ENCODE peak calls at places on chromosomes 13 and 19, in four cellular contexts. J is GM12878, K is SK-N-SH, U is K562. P is an unnamed sample.

GRCh38 chr19:30236006-30236405 is 136.2 kb upstream of the ZNF536 start:
- DNase-seq in J (no peak), K (peak), U (no peak), P (no peak)

GRCh38 chr13:32116210-32116609 is 84.6 kb downstream of the FRY start:
- DNase-seq in U (no peak), J (no peak), K (no peak), P (no peak)

GRCh38 chr19:39372047-39372802 is 18.7 kb downstream of the PAF1 start:
- DNase-seq in K (no peak), U (no peak), J (no peak), P (no peak)

GRCh38 chr19:43584484-43584883 is 8.9 kb downstream of the PINLYP start:
- DNase-seq in U (no peak), J (no peak), K (no peak), P (no peak)

GRCh38 chr13:70703755-70704154 is 595.5 kb upstream of the KLHL1 start:
- DNase-seq in J (no peak), U (no peak), K (no peak), P (no peak)

GRCh38 chr19:15432018-15432494 is 13.3 kb upstream of the AKAP8L start:
- DNase-seq in U (peak), K (peak), J (no peak), P (peak)

GRCh38 chr13:34322416-34323074 is 504.6 kb downstream of the RFC3 start:
- DNase-seq in J (no peak), U (no peak), K (no peak), P (no peak)

GRCh38 chr13:41061914-41062837 is 867 bp downstream of the WBP4 start:
- DNase-seq in U (peak), J (no peak), K (no peak), P (peak)

GRCh38 chr19:58563034-58563573 is 4.7 kb upstream of the UBE2M start:
- DNase-seq in J (no peak), K (peak), U (no peak), P (no peak)

GRCh38 chr13:99119686-99120085 is 81.0 kb upstream of the UBAC2 start:
- DNase-seq in J (no peak), U (no peak), K (no peak), P (peak)

GRCh38 chr13:62663767-62664166 is 1248.1 kb upstream of the PCDH20 start:
- DNase-seq in K (no peak), U (no peak), J (no peak), P (no peak)

GRCh38 chr13:24456396-24456795 is 56.2 kb downstream of the PARP4 start:
- DNase-seq in K (no peak), U (no peak), J (no peak), P (no peak)

GRCh38 chr19:28519218-28519779 is 693.7 kb downstream of the UQCRFS1 start:
- DNase-seq in U (no peak), K (no peak), J (no peak), P (no peak)

GRCh38 chr13:105587786-105588185 is 947.7 kb downstream of the EFNB2 start:
- DNase-seq in J (no peak), K (no peak), U (no peak), P (peak)

GRCh38 chr19:50723069-50723468 is at the start of gene CLEC11A:
- DNase-seq in J (no peak), K (no peak), U (no peak), P (no peak)

GRCh38 chr13:73715910-73716257 is 418.3 kb downstream of the KLF12 start:
- DNase-seq in U (no peak), K (no peak), J (no peak), P (no peak)

GRCh38 chr19:3479177-3479818 is 1.0 kb downstream of the SMIM24 start:
- DNase-seq in J (no peak), U (peak), K (peak), P (no peak)

GRCh38 chr13:98240974-98241373 is 63.9 kb upstream of the RNF113B start:
- DNase-seq in K (no peak), U (no peak), J (no peak), P (no peak)

GRCh38 chr13:109348514-109349340 is 437.7 kb downstream of the IRS2 start:
- DNase-seq in U (no peak), K (no peak), J (no peak), P (no peak)

GRCh38 chr19:52922841-52923781 is at the start of gene ZNF888:
- DNase-seq in U (peak), J (peak), K (peak), P (no peak)

GRCh38 chr19:50002386-50002960 is 22.7 kb downstream of the VRK3 start:
- DNase-seq in U (no peak), J (no peak), K (no peak), P (no peak)

GRCh38 chr13:30381049-30381448 is 41.2 kb upstream of the UBE2L5 start:
- DNase-seq in K (no peak), J (no peak), U (no peak), P (no peak)

GRCh38 chr19:3737487-3738205 is 23.8 kb downstream of the APBA3 start:
- DNase-seq in U (no peak), J (no peak), K (no peak), P (no peak)

GRCh38 chr13:44273991-44274810 is 99.4 kb upstream of the SERP2 start:
- DNase-seq in J (no peak), K (no peak), U (no peak), P (no peak)

GRCh38 chr19:8638078-8638619 is 7.7 kb downstream of the NFILZ start:
- DNase-seq in K (no peak), U (no peak), J (no peak), P (peak)

GRCh38 chr19:42252365-42253244 is 2.3 kb downstream of the ERF start:
- DNase-seq in U (no peak), J (no peak), K (peak), P (peak)

GRCh38 chr19:42316223-42317211 is 3.4 kb downstream of the TMEM145 start:
- DNase-seq in K (peak), J (peak), U (peak), P (peak)

GRCh38 chr19:54188224-54188871 is 1.0 kb downstream of the MBOAT7 start:
- DNase-seq in U (peak), K (no peak), J (no peak), P (peak)

GRCh38 chr13:78102121-78102677 is 183.6 kb upstream of the EDNRB start:
- DNase-seq in U (no peak), J (peak), K (no peak), P (no peak)

GRCh38 chr19:54209058-54209747 is 8.5 kb downstream of the RPS9 start:
- DNase-seq in U (peak), K (peak), J (no peak), P (peak)

GRCh38 chr19:13827656-13828055 is 32.4 kb downstream of the ZSWIM4 start:
- DNase-seq in J (no peak), K (no peak), U (no peak), P (peak)

DNA sequence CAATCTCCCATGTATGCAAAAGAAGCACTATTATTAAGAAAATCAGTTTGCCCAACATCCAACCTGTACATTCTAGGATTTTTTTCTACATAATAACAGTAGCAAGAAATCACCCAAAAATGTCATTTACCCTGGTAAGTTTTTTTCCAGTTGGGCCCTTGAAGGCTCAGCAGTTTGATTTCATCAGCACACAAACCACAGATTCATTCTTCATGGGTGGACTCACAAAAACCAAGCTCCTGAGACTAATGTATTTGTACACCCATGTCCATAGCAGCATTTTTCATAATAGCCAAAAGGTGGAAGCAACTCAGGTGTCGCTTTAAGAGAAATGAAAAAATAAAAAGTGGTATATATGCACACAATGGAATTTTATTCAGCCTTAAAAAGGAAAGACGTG is 210.1 kb downstream of the TBC1D4 start:
- DNase-seq in J (no peak), K (no peak), U (no peak), P (no peak)
- TF ChIP-seq CHD2 in J (no peak), K (no peak), U (no peak), P (no peak)

GRCh38 chr19:18932216-18932841 is 8.7 kb downstream of the HOMER3 start:
- DNase-seq in U (peak), J (no peak), K (peak), P (peak)
- TF ChIP-seq CHD2 in U (no peak), J (no peak), K (no peak), P (no peak)

GRCh38 chr13:110447801-110448200 is 113.7 kb downstream of the RAB20 start:
- DNase-seq in U (no peak), K (no peak), J (no peak), P (no peak)

GRCh38 chr13:110446570-110446880 is 115.0 kb downstream of the RAB20 start:
- DNase-seq in K (no peak), U (no peak), J (no peak), P (no peak)

GRCh38 chr13:110445722-110446569 is 115.6 kb downstream of the RAB20 start:
- DNase-seq in U (no peak), K (no peak), J (no peak), P (no peak)

GRCh38 chr13:110448230-110448629 is 113.3 kb downstream of the RAB20 start:
- DNase-seq in J (no peak), K (no peak), U (no peak), P (no peak)

GRCh38 chr13:110447058-110447511 is 114.4 kb downstream of the RAB20 start:
- DNase-seq in K (no peak), J (peak), U (no peak), P (no peak)
- TF ChIP-seq CHD2 in K (no peak), J (no peak), U (no peak), P (no peak)

DNA sequence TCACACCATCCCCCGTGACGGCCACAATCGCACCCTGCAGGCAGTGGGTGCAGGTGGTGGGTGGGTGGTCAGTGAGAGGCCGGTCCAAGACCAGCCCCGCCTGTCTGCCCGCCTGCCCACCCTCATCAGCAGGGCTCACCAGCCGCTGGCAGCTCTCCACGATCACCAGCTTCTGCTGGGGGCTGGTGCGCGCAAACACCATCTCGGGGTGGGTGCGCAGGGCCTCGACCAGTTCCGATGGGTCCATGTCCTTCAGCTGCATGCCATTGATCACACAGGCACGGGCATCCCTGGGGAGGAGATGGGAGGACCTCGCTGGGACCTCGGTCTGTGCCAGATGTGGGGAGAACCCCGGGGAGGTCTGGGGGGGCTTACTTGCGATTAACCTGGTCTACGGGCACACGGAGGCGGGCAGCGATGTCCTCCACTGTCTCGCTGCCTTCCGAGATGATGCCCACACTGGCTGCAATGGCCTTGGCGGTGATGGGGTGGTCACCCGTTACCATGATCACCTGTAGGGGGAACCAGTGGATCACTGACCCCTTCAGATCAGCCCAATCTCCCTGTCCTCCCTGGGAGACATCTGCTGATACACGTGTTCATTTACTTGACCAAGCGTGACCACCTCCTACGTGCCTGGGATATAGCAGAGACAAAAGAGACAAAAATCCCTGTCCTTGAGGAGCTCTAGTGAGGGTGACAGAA is 8.0 kb downstream of the ATP4A start:
- DNase-seq in U (peak), K (peak), J (no peak), P (peak)
- TF ChIP-seq CHD2 in U (no peak), K (no peak), J (no peak), P (no peak)

DNA sequence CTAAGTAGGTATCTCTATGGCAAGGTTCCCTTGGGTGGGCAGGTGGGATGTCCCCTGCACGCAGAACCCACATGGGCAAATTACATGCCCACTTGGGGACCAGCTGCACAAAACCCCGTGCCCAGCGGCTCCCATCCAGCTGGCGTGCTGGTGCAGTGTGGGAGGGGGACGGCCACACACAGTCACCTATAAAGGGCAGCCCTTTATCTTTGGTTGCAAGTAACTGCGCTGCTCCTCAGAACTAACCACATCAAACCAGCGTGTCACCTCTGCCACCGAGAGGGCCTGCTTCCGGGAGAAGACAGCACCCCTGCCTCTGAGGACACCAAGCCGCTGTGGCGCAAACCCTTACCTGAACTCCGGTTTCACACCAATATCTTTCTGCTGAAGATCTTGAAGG is 32.2 kb downstream of the ANKRD27 start:
- DNase-seq in J (no peak), K (no peak), U (no peak), P (no peak)
- TF ChIP-seq CHD2 in J (no peak), K (no peak), U (no peak), P (no peak)

GRCh38 chr19:45819769-45820168 is 4.7 kb upstream of the RSPH6A start:
- DNase-seq in K (no peak), J (no peak), U (no peak), P (no peak)

GRCh38 chr19:45817010-45817724 is 2.1 kb upstream of the RSPH6A start:
- DNase-seq in U (peak), K (peak), J (peak), P (peak)

GRCh38 chr19:45816236-45817009 is 1.3 kb upstream of the RSPH6A start:
- DNase-seq in U (no peak), K (peak), J (no peak), P (no peak)

GRCh38 chr19:45815501-45816216 is 551 bp upstream of the RSPH6A start:
- DNase-seq in J (no peak), U (no peak), K (peak), P (no peak)

GRCh38 chr19:45817725-45818301 is 2.7 kb upstream of the RSPH6A start:
- DNase-seq in U (peak), J (no peak), K (peak), P (no peak)
- TF ChIP-seq CHD2 in U (no peak), J (no peak), K (no peak), P (no peak)

DNA sequence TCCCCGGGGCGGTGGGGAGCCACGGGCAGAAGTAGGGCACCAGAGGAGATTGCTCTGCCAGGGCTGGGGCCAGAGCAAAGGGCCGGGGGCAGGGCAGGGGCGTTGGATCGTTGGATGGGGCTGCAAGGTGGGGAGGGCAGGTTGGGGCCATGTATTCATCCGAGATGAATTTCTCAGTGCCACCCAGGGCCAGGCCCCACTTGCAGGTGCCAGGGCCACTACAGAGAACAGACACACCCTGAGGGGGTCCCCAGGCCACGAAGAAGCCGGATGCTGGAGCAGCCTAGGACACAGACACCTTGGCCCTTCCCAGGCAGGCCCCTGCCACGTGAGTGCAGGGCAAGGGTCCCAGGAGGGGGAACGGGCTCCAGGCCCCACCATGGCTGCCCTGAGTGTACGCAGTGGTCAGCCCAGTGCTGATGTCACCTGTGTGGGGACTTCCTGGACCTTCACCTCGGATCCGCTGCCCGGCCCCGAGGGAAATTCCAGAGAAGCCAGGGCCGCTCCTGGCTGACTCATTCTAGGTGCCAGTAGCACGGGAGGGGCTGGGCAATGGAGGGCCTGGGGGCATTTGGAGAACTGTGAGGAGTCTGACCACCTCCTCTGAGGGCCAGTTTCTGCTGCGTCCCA is 9.6 kb upstream of the SBNO2 start:
- DNase-seq in U (no peak), K (peak), J (peak), P (peak)
- TF ChIP-seq CHD2 in U (no peak), K (no peak), J (peak), P (no peak)

DNA sequence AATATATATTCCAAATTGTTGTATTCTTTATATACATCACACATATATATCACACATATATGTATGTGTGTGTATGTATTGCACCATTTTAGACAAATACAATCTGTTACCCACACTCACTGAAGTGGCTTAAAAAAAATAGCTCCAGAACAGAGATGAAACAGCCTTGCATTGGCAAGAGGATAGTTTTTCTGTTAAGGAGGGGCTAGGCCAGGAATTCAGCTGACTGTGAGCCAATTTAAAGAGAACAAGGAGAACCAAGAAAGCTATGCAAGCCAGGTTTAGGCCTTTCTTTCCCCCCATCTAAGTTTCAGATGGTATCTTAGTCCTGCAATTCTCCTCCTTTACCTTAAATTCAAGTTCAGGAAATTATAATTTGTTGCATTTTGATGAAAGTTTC is 257.5 kb downstream of the MZT1 start:
- DNase-seq in K (no peak), U (no peak), J (no peak), P (no peak)
- TF ChIP-seq CHD2 in K (no peak), U (no peak), J (no peak), P (no peak)